ENCODE peak calls at places on chromosomes 6 and 20, in six cellular contexts. T is psoas muscle, A is HFFc6, M is T follicular helper cell, O is pons, J is epithelial cell of prostate. H is an unnamed sample.
A peak's percentile ranks its signal among the peaks of the same experiment; 100 is the strongest.

GRCh38 chr20:24668384-24668702 is 198.9 kb downstream of the SYNDIG1 start:
- DNase-seq in T (no peak), A (no peak), M (no peak), O (no peak), J (no peak), H (no peak)

GRCh38 chr6:26534681-26535465 is 3.3 kb upstream of the HMGN4 start:
- DNase-seq in T (no peak), A (no peak), M (no peak), O (no peak), J (no peak), H (no peak)

GRCh38 chr6:133856911-133857310 is 32.0 kb upstream of the TCF21 start:
- DNase-seq in T (no peak), A (no peak), M (no peak), O (no peak), J (no peak), H (no peak)

GRCh38 chr6:139790527-139790926 is 416.1 kb upstream of the CITED2 start:
- DNase-seq in T (no peak), A (no peak), M (no peak), O (no peak), J (no peak), H (no peak)

GRCh38 chr6:169162249-169162967 is 91.2 kb downstream of the THBS2 start:
- DNase-seq in T (peak; percentile 52), A (no peak), M (no peak), O (no peak), J (no peak), H (no peak)

GRCh38 chr6:161168281-161168891 is 105.5 kb downstream of the AGPAT4 start:
- DNase-seq in T (no peak), A (peak; percentile 95), M (no peak), O (peak; percentile 85), J (peak; percentile 87), H (peak; percentile 96)

GRCh38 chr6:132365319-132365907 is 35.9 kb downstream of the MOXD1 start:
- DNase-seq in T (no peak), A (no peak), M (no peak), O (peak; percentile 25), J (no peak), H (no peak)

GRCh38 chr20:44572551-44573500 is 9.6 kb upstream of the PKIG start:
- DNase-seq in T (peak; percentile 85), A (peak; percentile 96), M (no peak), O (peak; percentile 93), J (peak; percentile 83), H (peak; percentile 89)

GRCh38 chr6:7998103-7998725 is 66.0 kb downstream of the BLOC1S5 start:
- DNase-seq in T (no peak), A (peak; percentile 78), M (no peak), O (no peak), J (no peak), H (no peak)

GRCh38 chr20:23143098-23143497 is 57.0 kb upstream of the CD93 start:
- DNase-seq in T (peak; percentile 79), A (peak; percentile 76), M (no peak), O (peak; percentile 48), J (no peak), H (peak; percentile 52)

GRCh38 chr20:8385247-8385646 is 253.2 kb downstream of the PLCB1 start:
- DNase-seq in T (peak; percentile 57), A (peak; percentile 27), M (no peak), O (peak; percentile 45), J (no peak), H (no peak)

GRCh38 chr6:119040229-119040628 is 38.2 kb downstream of the FAM184A start:
- DNase-seq in T (no peak), A (no peak), M (no peak), O (no peak), J (no peak), H (no peak)

GRCh38 chr6:36752886-36753506 is 55.4 kb downstream of the RAB44 start:
- DNase-seq in T (peak; percentile 75), A (no peak), M (no peak), O (no peak), J (no peak), H (no peak)